ENCODE peak calls at places on chromosomes 12 and 14, in nine cellular contexts. J is SW 1271; H is AG08395; B is sigmoid colon; P is NCI-H1105 treated with DMSO at 0.1 percent for 48 hours; E is BE2C; U is astrocyte of the spinal cord; N is amniotic stem cell; R is stimulated activated CD8-positive, alpha-beta memory T cell treated with anti-CD3 and anti-CD28 coated beads, Interleukin-7, amount 100 ng/mL, for 1 hour. Y is an unnamed sample.

GRCh38 chr12:115296613-115297012 is 612.6 kb upstream of the TBX3 start:
- DNase-seq in J (no peak), H (no peak), B (no peak), P (no peak), E (no peak), U (no peak), N (no peak), R (no peak), Y (no peak)

GRCh38 chr12:5429741-5430557 is 2.0 kb upstream of the NTF3 start:
- DNase-seq in J (no peak), H (no peak), B (no peak), P (no peak), E (no peak), U (no peak), N (no peak), R (no peak), Y (no peak)

GRCh38 chr12:3348055-3348454 is 142.9 kb upstream of the PRMT8 start:
- DNase-seq in J (no peak), H (no peak), B (no peak), P (no peak), E (no peak), U (no peak), N (no peak), R (no peak), Y (no peak)

GRCh38 chr14:23286904-23287479 is 1.1 kb upstream of the HOMEZ start:
- DNase-seq in J (no peak), H (no peak), B (no peak), P (no peak), E (no peak), U (no peak), N (no peak), R (no peak), Y (no peak)

GRCh38 chr12:113862570-113863454 is 103.3 kb downstream of the RBM19 start:
- DNase-seq in J (no peak), H (peak), B (no peak), P (no peak), E (no peak), U (peak), N (peak), R (no peak), Y (peak)

GRCh38 chr14:58866386-58866785 is 228.6 kb downstream of the DACT1 start:
- DNase-seq in J (no peak), H (peak), B (no peak), P (no peak), E (no peak), U (no peak), N (no peak), R (no peak), Y (no peak)

GRCh38 chr12:110585231-110585799 is 2.2 kb upstream of the PPTC7 start:
- DNase-seq in J (no peak), H (peak), B (no peak), P (no peak), E (no peak), U (peak), N (no peak), R (no peak), Y (no peak)

GRCh38 chr14:36773136-36773540 is 111.5 kb downstream of the PAX9 start:
- DNase-seq in J (peak), H (peak), B (no peak), P (peak), E (no peak), U (peak), N (no peak), R (no peak), Y (no peak)

GRCh38 chr12:102847131-102847530 is 69.9 kb downstream of the PAH start:
- DNase-seq in J (peak), H (no peak), B (no peak), P (no peak), E (no peak), U (no peak), N (no peak), R (no peak), Y (no peak)

GRCh38 chr12:29547844-29548243 is 50.4 kb upstream of the OVCH1 start:
- DNase-seq in J (no peak), H (no peak), B (no peak), P (no peak), E (no peak), U (no peak), N (no peak), R (no peak), Y (no peak)

Y was measured in GM04503.